ENCODE peak calls at places on chromosomes 2 and 18, in nine cellular contexts. V, Y, Z, M, U, A, I, J and R are unnamed samples.

GRCh38 chr2:46296840-46297545 is at the start of gene EPAS1:
- DNase-seq in V (peak; percentile 62), Y (no peak), Z (peak; percentile 84), M (peak; percentile 82), U (peak; percentile 49), A (peak; percentile 85), I (peak; percentile 88), J (peak; percentile 98), R (peak; percentile 94)

GRCh38 chr18:7272268-7273049 is 41.6 kb downstream of the LRRC30 start:
- DNase-seq in V (no peak), Y (no peak), Z (no peak), M (no peak), U (peak; percentile 11), A (peak; percentile 81), I (peak; percentile 57), J (peak; percentile 59), R (peak; percentile 61)

GRCh38 chr2:28471214-28471613 is 24.6 kb upstream of the PLB1 start:
- DNase-seq in V (no peak), Y (no peak), Z (no peak), M (no peak), U (no peak), A (no peak), I (no peak), J (no peak), R (no peak)

GRCh38 chr18:58529714-58530354 is 99.1 kb downstream of the ALPK2 start:
- DNase-seq in V (peak; percentile 44), Y (no peak), Z (peak; percentile 50), M (peak; percentile 85), U (no peak), A (peak; percentile 74), I (peak; percentile 64), J (peak; percentile 49), R (no peak)

GRCh38 chr2:185202416-185202815 is 536.2 kb upstream of the FSIP2 start:
- DNase-seq in V (no peak), Y (peak; percentile 32), Z (no peak), M (no peak), U (no peak), A (no peak), I (no peak), J (no peak), R (no peak)

GRCh38 chr18:48806551-48807261 is 144.1 kb downstream of the SMAD7 start:
- DNase-seq in V (no peak), Y (no peak), Z (no peak), M (peak; percentile 51), U (no peak), A (peak; percentile 20), I (no peak), J (peak; percentile 50), R (peak; percentile 20)

GRCh38 chr2:234478121-234478858 is 18.6 kb downstream of the ARL4C start:
- DNase-seq in V (no peak), Y (no peak), Z (peak; percentile 38), M (no peak), U (no peak), A (no peak), I (no peak), J (no peak), R (no peak)

GRCh38 chr2:237558918-237559645 is 7.3 kb upstream of the PRLH start:
- DNase-seq in V (no peak), Y (no peak), Z (no peak), M (no peak), U (no peak), A (peak; percentile 89), I (peak; percentile 43), J (peak; percentile 68), R (peak; percentile 87)

GRCh38 chr2:113230531-113230930 is 48.2 kb downstream of the PAX8 start:
- DNase-seq in V (no peak), Y (no peak), Z (no peak), M (no peak), U (no peak), A (no peak), I (no peak), J (no peak), R (no peak)

GRCh38 chr2:133040175-133040574 is 370.2 kb upstream of the LYPD1 start:
- DNase-seq in V (no peak), Y (no peak), Z (no peak), M (no peak), U (no peak), A (peak; percentile 22), I (no peak), J (no peak), R (no peak)